ENCODE peak calls at places on chromosomes 5 and 9, in nine cellular contexts. K is gastrocnemius medialis; C is lower leg skin; Q is amygdala; R is stimulated activated CD4-positive, alpha-beta T cell treated with anti-CD3 and anti-CD28 coated beads, TNF-alpha, amount 100 ng/mL, for 24 hours; D is NCI-H1694 treated with DMSO at 0.1 percent for 48 hours; Y is activated CD8-positive, alpha-beta memory T cell treated with anti-CD3 and anti-CD28 coated beads, Interleukin-2, amount 10 ng/mL, durations not matched to agents 7 days and 5 days; J is neural progenitor cell; I is retina. S is an unnamed sample.

GRCh38 chr9:126805546-126806262 is 864 bp downstream of the ZBTB43 start:
- DNase-seq in Q (no peak), I (peak), J (peak), D (no peak), R (peak), C (peak), K (peak), Y (peak), S (peak)

GRCh38 chr5:154652746-154653417 is 102.3 kb upstream of the LARP1 start:
- DNase-seq in K (no peak), Q (no peak), J (no peak), I (no peak), C (no peak), Y (no peak), D (no peak), R (no peak), S (no peak)

GRCh38 chr9:37430841-37431597 is 8.5 kb downstream of the GRHPR start:
- DNase-seq in K (no peak), C (no peak), D (no peak), I (peak), J (peak), R (no peak), Y (no peak), Q (peak), S (no peak)

GRCh38 chr9:108184941-108185340 is 670.8 kb downstream of the ACTL7B start:
- DNase-seq in C (peak), Y (no peak), J (no peak), K (no peak), Q (no peak), R (no peak), I (no peak), D (no peak), S (no peak)

GRCh38 chr5:13658761-13659160 is 285.7 kb downstream of the DNAH5 start:
- DNase-seq in K (no peak), Q (no peak), Y (no peak), J (no peak), C (no peak), R (no peak), I (no peak), D (no peak), S (no peak)

GRCh38 chr9:76926846-76927245 is 20.9 kb upstream of the PRUNE2 start:
- DNase-seq in R (no peak), D (no peak), I (no peak), K (no peak), Q (no peak), C (no peak), Y (no peak), J (no peak), S (no peak)

GRCh38 chr9:4167040-4167671 is 132.7 kb downstream of the GLIS3 start:
- DNase-seq in J (no peak), I (no peak), Q (no peak), C (no peak), K (no peak), R (no peak), D (no peak), Y (no peak), S (no peak)

GRCh38 chr5:72170101-72170500 is 62.8 kb downstream of the MAP1B start:
- DNase-seq in D (no peak), Y (no peak), J (no peak), Q (no peak), I (no peak), C (no peak), R (no peak), K (no peak), S (no peak)

S was measured in activated CD4-positive, alpha-beta memory T cell treated with anti-CD3 and anti-CD28 coated beads, Interleukin-2, amount 10 ng/mL, durations not matched to agents 7 days and 5 days.